ENCODE peak calls at places on chromosome 9, in ten cellular contexts. One of them, this sample, is unnamed. For H3K4me1, the result is how much of the 10 kb centered on the place peaks cover.

GRCh38 chr9:3256571-3256970 is 269.2 kb downstream of the RFX3 start:
- DNase-seq in transverse colon: no peak
- DNase-seq in Caco-2: no peak
- DNase-seq in NT2/D1: no peak
- DNase-seq in heart right ventricle: no peak
- DNase-seq in H9: no peak
- DNase-seq in adrenal gland: no peak
- DNase-seq in mucosa of descending colon: no peak
- DNase-seq in CD4-positive, alpha-beta memory T cell: no peak
- DNase-seq in PC-3: no peak
- DNase-seq in this sample: no peak

GRCh38 chr9:18442629-18443491 is 31.1 kb upstream of the ADAMTSL1 start:
- DNase-seq in transverse colon: peak
- DNase-seq in PC-3: peak
- DNase-seq in heart right ventricle: peak
- DNase-seq in H9: peak
- DNase-seq in adrenal gland: peak
- DNase-seq in mucosa of descending colon: peak
- DNase-seq in Caco-2: peak
- DNase-seq in NT2/D1: peak
- DNase-seq in CD4-positive, alpha-beta memory T cell: peak
- DNase-seq in this sample: peak

GRCh38 chr9:22815246-22815645 is 368.6 kb downstream of the DMRTA1 start:
- DNase-seq in NT2/D1: no peak
- DNase-seq in transverse colon: no peak
- DNase-seq in adrenal gland: no peak
- DNase-seq in heart right ventricle: no peak
- DNase-seq in Caco-2: no peak
- DNase-seq in mucosa of descending colon: no peak
- DNase-seq in CD4-positive, alpha-beta memory T cell: no peak
- DNase-seq in PC-3: no peak
- DNase-seq in H9: no peak
- DNase-seq in this sample: no peak

GRCh38 chr9:36535106-36535505 is 37.6 kb upstream of the MELK start:
- DNase-seq in adrenal gland: no peak
- DNase-seq in NT2/D1: no peak
- DNase-seq in H9: no peak
- DNase-seq in transverse colon: no peak
- DNase-seq in heart right ventricle: no peak
- DNase-seq in Caco-2: no peak
- DNase-seq in PC-3: no peak
- DNase-seq in CD4-positive, alpha-beta memory T cell: no peak
- DNase-seq in mucosa of descending colon: no peak
- DNase-seq in this sample: no peak

GRCh38 chr9:3528466-3528865 is 2.7 kb upstream of the RFX3 start:
- DNase-seq in NT2/D1: no peak
- DNase-seq in mucosa of descending colon: peak
- DNase-seq in H9: no peak
- DNase-seq in PC-3: no peak
- DNase-seq in Caco-2: no peak
- DNase-seq in heart right ventricle: no peak
- DNase-seq in CD4-positive, alpha-beta memory T cell: peak
- DNase-seq in transverse colon: no peak
- DNase-seq in adrenal gland: no peak
- DNase-seq in this sample: peak

GRCh38 chr9:18526686-18527085 is 52.7 kb downstream of the ADAMTSL1 start:
- DNase-seq in H9: no peak
- DNase-seq in NT2/D1: peak
- DNase-seq in PC-3: no peak
- DNase-seq in CD4-positive, alpha-beta memory T cell: no peak
- DNase-seq in heart right ventricle: no peak
- DNase-seq in adrenal gland: no peak
- DNase-seq in transverse colon: no peak
- DNase-seq in Caco-2: no peak
- DNase-seq in mucosa of descending colon: no peak
- DNase-seq in this sample: no peak

GRCh38 chr9:109967651-109968331 is 187.8 kb downstream of the PALM2AKAP2 start:
- DNase-seq in NT2/D1: no peak
- DNase-seq in heart right ventricle: no peak
- DNase-seq in Caco-2: no peak
- DNase-seq in PC-3: no peak
- DNase-seq in CD4-positive, alpha-beta memory T cell: no peak
- DNase-seq in mucosa of descending colon: peak
- DNase-seq in H9: no peak
- DNase-seq in adrenal gland: no peak
- DNase-seq in transverse colon: no peak
- DNase-seq in this sample: no peak

GRCh38 chr9:103242025-103242424 is 246.9 kb downstream of the CYLC2 start:
- DNase-seq in NT2/D1: no peak
- DNase-seq in heart right ventricle: no peak
- DNase-seq in mucosa of descending colon: no peak
- DNase-seq in CD4-positive, alpha-beta memory T cell: no peak
- DNase-seq in PC-3: peak
- DNase-seq in adrenal gland: no peak
- DNase-seq in transverse colon: no peak
- DNase-seq in Caco-2: no peak
- DNase-seq in H9: no peak
- DNase-seq in this sample: no peak

GRCh38 chr9:35229779-35230143 is 68.0 kb downstream of the UNC13B start:
- DNase-seq in Caco-2: no peak
- DNase-seq in NT2/D1: no peak
- DNase-seq in transverse colon: no peak
- DNase-seq in H9: no peak
- DNase-seq in CD4-positive, alpha-beta memory T cell: no peak
- DNase-seq in heart right ventricle: no peak
- DNase-seq in PC-3: peak
- DNase-seq in mucosa of descending colon: no peak
- DNase-seq in adrenal gland: no peak
- DNase-seq in this sample: no peak

GRCh38 chr9:35229066-35229778 is 67.4 kb downstream of the UNC13B start:
- DNase-seq in CD4-positive, alpha-beta memory T cell: no peak
- DNase-seq in Caco-2: no peak
- DNase-seq in mucosa of descending colon: no peak
- DNase-seq in heart right ventricle: no peak
- DNase-seq in transverse colon: no peak
- DNase-seq in H9: no peak
- DNase-seq in PC-3: peak
- DNase-seq in NT2/D1: no peak
- DNase-seq in adrenal gland: no peak
- DNase-seq in this sample: no peak

GRCh38 chr9:35227283-35227682 is 65.5 kb downstream of the UNC13B start:
- DNase-seq in transverse colon: no peak
- DNase-seq in mucosa of descending colon: no peak
- DNase-seq in Caco-2: no peak
- DNase-seq in CD4-positive, alpha-beta memory T cell: no peak
- DNase-seq in H9: no peak
- DNase-seq in PC-3: no peak
- DNase-seq in NT2/D1: no peak
- DNase-seq in adrenal gland: no peak
- DNase-seq in heart right ventricle: no peak
- DNase-seq in this sample: no peak

GRCh38 chr9:35226685-35227084 is 64.9 kb downstream of the UNC13B start:
- DNase-seq in PC-3: no peak
- DNase-seq in heart right ventricle: no peak
- DNase-seq in mucosa of descending colon: no peak
- DNase-seq in adrenal gland: no peak
- DNase-seq in NT2/D1: no peak
- DNase-seq in Caco-2: no peak
- DNase-seq in H9: no peak
- DNase-seq in CD4-positive, alpha-beta memory T cell: no peak
- DNase-seq in transverse colon: no peak
- DNase-seq in this sample: no peak

GRCh38 chr9:35225677-35226076 is 63.9 kb downstream of the UNC13B start:
- DNase-seq in PC-3: no peak
- DNase-seq in CD4-positive, alpha-beta memory T cell: no peak
- DNase-seq in transverse colon: no peak
- DNase-seq in NT2/D1: no peak
- DNase-seq in H9: no peak
- DNase-seq in adrenal gland: no peak
- DNase-seq in mucosa of descending colon: no peak
- DNase-seq in Caco-2: no peak
- DNase-seq in heart right ventricle: no peak
- DNase-seq in this sample: no peak
- H3K4me1 ChIP-seq in PC-3: under half
- H3K4me1 ChIP-seq in CD4-positive, alpha-beta memory T cell: under half
- H3K4me1 ChIP-seq in transverse colon: under half
- H3K4me1 ChIP-seq in NT2/D1: under half
- H3K4me1 ChIP-seq in H9: under half
- H3K4me1 ChIP-seq in adrenal gland: under half
- H3K4me1 ChIP-seq in mucosa of descending colon: under half
- H3K4me1 ChIP-seq in Caco-2: under half
- H3K4me1 ChIP-seq in heart right ventricle: under half
- H3K4me1 ChIP-seq in this sample: under half

GRCh38 chr9:131032384-131032783 is 23.4 kb downstream of the LAMC3 start:
- DNase-seq in CD4-positive, alpha-beta memory T cell: no peak
- DNase-seq in adrenal gland: no peak
- DNase-seq in PC-3: no peak
- DNase-seq in H9: no peak
- DNase-seq in mucosa of descending colon: no peak
- DNase-seq in NT2/D1: no peak
- DNase-seq in heart right ventricle: no peak
- DNase-seq in transverse colon: no peak
- DNase-seq in Caco-2: no peak
- DNase-seq in this sample: no peak
- H3K4me1 ChIP-seq in CD4-positive, alpha-beta memory T cell: under half
- H3K4me1 ChIP-seq in adrenal gland: under half
- H3K4me1 ChIP-seq in PC-3: under half
- H3K4me1 ChIP-seq in H9: under half
- H3K4me1 ChIP-seq in mucosa of descending colon: under half
- H3K4me1 ChIP-seq in NT2/D1: under half
- H3K4me1 ChIP-seq in heart right ventricle: under half
- H3K4me1 ChIP-seq in transverse colon: under half
- H3K4me1 ChIP-seq in Caco-2: under half
- H3K4me1 ChIP-seq in this sample: under half

GRCh38 chr9:137201205-137201868 is 796 bp upstream of the TPRN start:
- DNase-seq in H9: no peak
- DNase-seq in heart right ventricle: no peak
- DNase-seq in PC-3: no peak
- DNase-seq in NT2/D1: no peak
- DNase-seq in transverse colon: no peak
- DNase-seq in mucosa of descending colon: no peak
- DNase-seq in CD4-positive, alpha-beta memory T cell: no peak
- DNase-seq in Caco-2: no peak
- DNase-seq in adrenal gland: no peak
- DNase-seq in this sample: no peak

GRCh38 chr9:137198051-137198747 is 2.3 kb downstream of the TPRN start:
- DNase-seq in H9: no peak
- DNase-seq in transverse colon: peak
- DNase-seq in CD4-positive, alpha-beta memory T cell: no peak
- DNase-seq in PC-3: peak
- DNase-seq in heart right ventricle: no peak
- DNase-seq in Caco-2: peak
- DNase-seq in mucosa of descending colon: peak
- DNase-seq in adrenal gland: no peak
- DNase-seq in NT2/D1: no peak
- DNase-seq in this sample: no peak

GRCh38 chr9:137199411-137200121 is 975 bp downstream of the TPRN start:
- DNase-seq in mucosa of descending colon: no peak
- DNase-seq in transverse colon: no peak
- DNase-seq in H9: no peak
- DNase-seq in Caco-2: no peak
- DNase-seq in CD4-positive, alpha-beta memory T cell: no peak
- DNase-seq in adrenal gland: no peak
- DNase-seq in NT2/D1: no peak
- DNase-seq in heart right ventricle: no peak
- DNase-seq in PC-3: no peak
- DNase-seq in this sample: no peak

GRCh38 chr9:137198748-137199276 is 1.7 kb downstream of the TPRN start:
- DNase-seq in H9: no peak
- DNase-seq in adrenal gland: no peak
- DNase-seq in transverse colon: peak
- DNase-seq in CD4-positive, alpha-beta memory T cell: no peak
- DNase-seq in mucosa of descending colon: no peak
- DNase-seq in PC-3: no peak
- DNase-seq in heart right ventricle: no peak
- DNase-seq in NT2/D1: no peak
- DNase-seq in Caco-2: no peak
- DNase-seq in this sample: no peak

DNA sequence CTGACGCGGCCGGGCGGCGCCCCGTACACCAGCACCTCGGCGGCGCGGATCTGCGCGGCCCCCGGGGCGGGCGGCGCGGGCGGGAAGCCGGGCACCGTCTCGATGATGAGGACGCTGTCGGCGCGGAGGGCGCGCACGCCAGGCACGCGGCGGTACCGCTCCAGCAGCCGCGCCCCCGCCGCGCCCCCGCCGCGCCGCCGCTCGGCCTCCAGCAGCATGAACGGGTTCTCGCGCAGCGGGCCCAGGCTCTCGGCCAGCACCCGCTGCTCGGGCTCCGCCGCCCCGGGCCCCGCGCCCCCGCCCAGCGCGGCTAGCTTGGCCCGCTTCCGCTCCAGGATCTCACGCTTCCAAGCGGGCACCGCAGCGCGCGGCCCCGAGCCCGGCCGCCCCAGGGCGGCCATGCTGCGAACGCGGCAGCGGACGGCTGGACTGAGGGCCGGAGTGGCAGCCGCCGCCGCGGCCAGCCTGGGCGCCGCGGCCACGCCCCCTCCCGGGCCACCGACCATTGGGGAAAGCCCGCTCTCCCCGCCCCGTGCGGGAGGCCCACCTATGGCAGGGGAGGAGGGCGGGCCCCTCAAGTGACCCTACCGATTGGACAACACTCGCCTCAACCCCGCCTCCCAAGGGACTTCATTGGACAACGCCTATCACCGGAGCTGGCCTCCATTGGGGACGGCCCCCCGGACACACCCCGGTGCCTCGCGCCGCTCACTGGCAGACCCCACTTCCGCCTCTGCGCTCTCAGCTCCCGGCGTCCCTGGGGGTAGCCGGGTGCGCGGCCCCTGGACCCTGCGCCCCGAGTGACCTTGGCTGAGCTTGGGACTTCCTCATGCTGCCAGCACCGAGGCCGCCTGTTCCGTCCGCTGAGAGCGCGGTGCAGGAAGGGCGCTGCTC is at the start of gene TPRN:
- DNase-seq in transverse colon: peak
- DNase-seq in PC-3: peak
- DNase-seq in CD4-positive, alpha-beta memory T cell: peak
- DNase-seq in H9: peak
- DNase-seq in heart right ventricle: peak
- DNase-seq in Caco-2: peak
- DNase-seq in adrenal gland: peak
- DNase-seq in NT2/D1: peak
- DNase-seq in mucosa of descending colon: peak
- DNase-seq in this sample: peak
- H3K4me1 ChIP-seq in transverse colon: half or more
- H3K4me1 ChIP-seq in PC-3: under half
- H3K4me1 ChIP-seq in CD4-positive, alpha-beta memory T cell: under half
- H3K4me1 ChIP-seq in H9: under half
- H3K4me1 ChIP-seq in heart right ventricle: half or more
- H3K4me1 ChIP-seq in Caco-2: under half
- H3K4me1 ChIP-seq in adrenal gland: under half
- H3K4me1 ChIP-seq in NT2/D1: under half
- H3K4me1 ChIP-seq in mucosa of descending colon: half or more
- H3K4me1 ChIP-seq in this sample: under half

DNA sequence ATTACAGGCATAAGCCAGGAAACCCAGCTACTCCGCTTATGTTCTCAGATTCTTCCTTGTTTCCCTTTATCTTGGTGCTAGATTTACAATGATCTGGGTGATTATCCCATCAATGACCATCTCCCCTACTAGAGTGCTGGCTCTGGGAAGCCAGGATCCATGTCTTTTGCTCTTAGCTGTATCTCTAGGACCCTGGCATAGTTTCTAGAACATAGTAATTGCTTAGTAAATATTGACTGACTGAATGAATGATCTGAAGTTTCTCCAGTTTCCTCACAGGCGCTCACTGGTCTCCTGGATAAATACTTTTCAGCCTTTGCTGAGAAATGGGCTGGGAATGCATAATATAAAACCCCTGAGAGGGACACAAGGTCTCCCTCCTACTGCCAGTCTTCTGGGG is 60.0 kb upstream of the KLF9 start:
- DNase-seq in PC-3: no peak
- DNase-seq in transverse colon: no peak
- DNase-seq in NT2/D1: no peak
- DNase-seq in Caco-2: no peak
- DNase-seq in H9: no peak
- DNase-seq in mucosa of descending colon: no peak
- DNase-seq in adrenal gland: no peak
- DNase-seq in heart right ventricle: no peak
- DNase-seq in CD4-positive, alpha-beta memory T cell: no peak
- DNase-seq in this sample: no peak
- H3K4me1 ChIP-seq in PC-3: under half
- H3K4me1 ChIP-seq in transverse colon: half or more
- H3K4me1 ChIP-seq in NT2/D1: under half
- H3K4me1 ChIP-seq in Caco-2: under half
- H3K4me1 ChIP-seq in H9: under half
- H3K4me1 ChIP-seq in mucosa of descending colon: under half
- H3K4me1 ChIP-seq in adrenal gland: under half
- H3K4me1 ChIP-seq in heart right ventricle: half or more
- H3K4me1 ChIP-seq in CD4-positive, alpha-beta memory T cell: under half
- H3K4me1 ChIP-seq in this sample: under half